ENCODE peak calls at places on chromosomes 2 and 18, in six cellular contexts. R is HCT116; S is NT2/D1; G is DND-41; U is CD8-positive, alpha-beta memory T cell; B is right lobe of liver. X is an unnamed sample. For H3K4me1, the result is how much of the 10 kb centered on the place peaks cover.

GRCh38 chr2:28893488-28893887 is 979 bp upstream of the WDR43 start:
- DNase-seq in R (no peak), S (no peak), G (no peak), U (no peak), B (no peak), X (no peak)

GRCh38 chr2:235719146-235719942 is 225.5 kb downstream of the AGAP1 start:
- DNase-seq in R (no peak), G (no peak), S (no peak), B (no peak), U (no peak), X (no peak)

GRCh38 chr18:23291456-23292205 is 156.3 kb downstream of the CABLES1 start:
- DNase-seq in B (no peak), G (no peak), R (peak), U (no peak), S (no peak), X (peak)

GRCh38 chr2:85549826-85550225 is 10.9 kb downstream of the MAT2A start:
- DNase-seq in G (no peak), S (no peak), R (no peak), B (no peak), U (no peak), X (no peak)

GRCh38 chr2:16240459-16240858 is 300.1 kb downstream of the MYCN start:
- DNase-seq in G (no peak), S (no peak), B (no peak), R (no peak), U (no peak), X (no peak)

GRCh38 chr2:24253303-24253919 is 78.6 kb downstream of the FAM228A start:
- DNase-seq in S (no peak), U (no peak), G (no peak), B (no peak), R (no peak), X (no peak)

GRCh38 chr2:152097291-152098032 is 1.4 kb downstream of the CACNB4 start:
- DNase-seq in U (no peak), G (no peak), B (no peak), S (no peak), R (peak), X (no peak)

GRCh38 chr18:355678-356077 is 87.8 kb upstream of the THOC1 start:
- DNase-seq in R (no peak), G (no peak), B (no peak), U (no peak), S (no peak), X (no peak)

GRCh38 chr18:74499633-74500032 is 3.5 kb downstream of the CNDP2 start:
- DNase-seq in U (peak), B (peak), R (no peak), G (peak), S (no peak), X (peak)

GRCh38 chr18:55494899-55495298 is 93.1 kb downstream of the TCF4 start:
- DNase-seq in S (no peak), U (no peak), R (no peak), G (no peak), B (no peak), X (no peak)

GRCh38 chr2:240458900-240459391 is 23.5 kb downstream of the GPC1 start:
- DNase-seq in U (peak), R (no peak), G (no peak), S (no peak), B (no peak), X (no peak)

GRCh38 chr2:105052773-105053172 is 14.9 kb downstream of the MRPS9 start:
- DNase-seq in R (no peak), S (no peak), G (no peak), U (no peak), B (peak), X (no peak)

GRCh38 chr2:73156539-73157124 is 43.9 kb upstream of the RAB11FIP5 start:
- DNase-seq in G (no peak), R (peak), B (peak), S (no peak), U (peak), X (no peak)

GRCh38 chr2:99863236-99863913 is 279.0 kb downstream of the AFF3 start:
- DNase-seq in R (no peak), G (no peak), S (no peak), B (no peak), U (no peak), X (no peak)
- H3K4me1 ChIP-seq in R (under half), G (under half), S (under half), B (under half), U (under half), X (half or more)

GRCh38 chr2:10041711-10042110 is 1.6 kb upstream of the KLF11 start:
- DNase-seq in U (no peak), G (no peak), S (no peak), R (no peak), B (no peak), X (no peak)
- H3K4me1 ChIP-seq in U (under half), G (under half), S (under half), R (under half), B (under half), X (under half)

GRCh38 chr2:197142074-197142473 is 168.5 kb downstream of the ANKRD44 start:
- DNase-seq in S (no peak), U (no peak), B (no peak), R (no peak), G (no peak), X (no peak)
- H3K4me1 ChIP-seq in S (under half), U (half or more), B (under half), R (under half), G (under half), X (half or more)

GRCh38 chr2:162243305-162243693 is at the start of gene FAP:
- DNase-seq in G (no peak), S (no peak), R (no peak), B (no peak), U (no peak), X (no peak)

GRCh38 chr2:162245051-162245450 is 1.8 kb upstream of the FAP start:
- DNase-seq in U (no peak), G (no peak), R (no peak), B (no peak), S (no peak), X (no peak)

GRCh38 chr2:162244559-162245031 is 1.4 kb upstream of the FAP start:
- DNase-seq in U (no peak), B (no peak), G (no peak), S (no peak), R (peak), X (no peak)

GRCh38 chr2:162242586-162243304 is 500 bp downstream of the FAP start:
- DNase-seq in B (no peak), G (no peak), S (no peak), R (no peak), U (no peak), X (no peak)

DNA sequence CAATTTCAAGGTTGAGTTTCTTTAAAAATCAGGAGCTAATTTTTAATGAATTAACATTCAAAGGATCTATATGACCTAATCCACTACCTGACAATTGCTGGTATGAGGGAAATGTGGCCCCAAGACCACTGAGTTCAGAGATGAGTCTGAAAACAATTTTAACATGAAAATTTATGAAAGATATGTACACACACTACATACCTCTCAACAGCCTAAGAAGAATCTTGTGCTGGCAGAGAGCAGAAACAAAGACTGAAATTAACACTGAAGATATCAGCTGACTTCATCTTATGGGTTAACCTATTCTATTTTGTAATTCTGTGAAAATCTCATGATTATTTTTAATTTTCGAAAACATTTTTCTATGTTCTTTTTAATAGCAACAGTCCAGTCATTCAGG is 1.7 kb downstream of the FAP start:
- DNase-seq in U (no peak), R (no peak), S (no peak), G (no peak), B (no peak), X (no peak)
- H3K4me1 ChIP-seq in U (under half), R (under half), S (under half), G (under half), B (under half), X (under half)

GRCh38 chr2:43461461-43462073 is 134.3 kb downstream of the THADA start:
- DNase-seq in R (no peak), B (no peak), S (no peak), U (no peak), G (no peak), X (peak)

GRCh38 chr2:43465234-43465633 is 130.6 kb downstream of the THADA start:
- DNase-seq in B (no peak), U (no peak), G (no peak), S (no peak), R (no peak), X (no peak)

GRCh38 chr2:43464546-43464945 is 131.3 kb downstream of the THADA start:
- DNase-seq in U (no peak), S (no peak), G (no peak), R (no peak), B (no peak), X (no peak)

GRCh38 chr2:43460611-43461396 is 135.0 kb downstream of the THADA start:
- DNase-seq in R (no peak), G (no peak), B (no peak), S (no peak), U (no peak), X (no peak)

DNA sequence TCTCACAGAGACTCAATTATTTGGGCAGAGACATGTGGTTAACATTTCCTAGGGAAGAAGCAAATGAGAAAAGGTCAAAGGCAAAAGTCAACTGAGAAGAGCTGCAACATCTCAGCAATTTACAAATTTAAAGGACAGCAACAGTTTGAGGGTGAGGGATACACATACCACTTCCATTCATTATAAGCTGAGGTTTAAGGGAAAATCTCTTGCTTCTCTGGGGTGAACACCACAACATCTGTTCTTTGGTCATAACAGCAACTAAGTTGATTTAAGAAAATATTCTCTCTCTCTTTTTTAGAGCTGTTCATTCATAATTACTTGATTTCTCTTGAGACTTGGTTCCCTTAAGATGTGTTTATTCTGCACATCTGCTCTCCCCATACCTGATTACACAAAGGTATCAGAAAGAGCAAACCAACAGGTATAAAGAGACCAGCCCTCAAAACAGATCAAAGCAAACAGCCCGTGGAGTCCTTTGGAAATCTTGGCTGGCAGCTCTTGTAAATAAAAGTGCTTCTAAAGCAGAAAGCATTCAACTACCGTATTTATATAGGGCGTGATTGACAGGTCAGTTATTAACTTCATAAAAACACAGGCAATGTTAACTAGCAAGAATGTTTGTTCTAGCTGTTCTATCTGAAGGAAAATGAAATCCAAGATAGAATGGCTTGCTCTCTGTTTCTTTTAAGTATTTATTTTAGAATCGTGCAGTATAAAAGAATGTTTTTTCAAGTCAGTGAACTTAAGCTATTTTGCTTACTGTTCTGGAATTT is 132.8 kb downstream of the THADA start:
- DNase-seq in S (no peak), B (no peak), R (no peak), U (no peak), G (no peak), X (no peak)
- H3K4me1 ChIP-seq in S (under half), B (under half), R (half or more), U (under half), G (under half), X (under half)

X was measured in OCI-LY7.